ENCODE peak calls at places on chromosomes 3 and 15, in seven cellular contexts. F, E, T, N, H, A and O are unnamed samples.

GRCh38 chr3:119653871-119654270 is 6.5 kb downstream of the POPDC2 start:
- DNase-seq in E (no peak), N (no peak), H (no peak), A (no peak), T (no peak), F (no peak), O (no peak)

GRCh38 chr3:11050666-11051323 is 58.2 kb downstream of the SLC6A1 start:
- DNase-seq in E (no peak), F (no peak), N (no peak), A (no peak), H (no peak), T (no peak), O (no peak)

GRCh38 chr3:141960731-141961130 is 84.3 kb downstream of the ATP1B3 start:
- DNase-seq in A (no peak), N (no peak), T (no peak), H (no peak), F (no peak), E (no peak), O (no peak)

GRCh38 chr3:84601303-84601702 is 357.5 kb upstream of the CADM2 start:
- DNase-seq in N (no peak), A (no peak), T (no peak), F (no peak), E (no peak), H (no peak), O (no peak)

GRCh38 chr15:75785771-75786563 is 57.3 kb upstream of the UBE2Q2 start:
- DNase-seq in N (no peak), T (no peak), E (no peak), F (no peak), A (no peak), H (no peak), O (no peak)

GRCh38 chr3:72487078-72487765 is 361.0 kb downstream of the SHQ1 start:
- DNase-seq in F (peak; percentile 57), A (peak; percentile 84), H (peak; percentile 40), N (peak; percentile 87), T (peak; percentile 68), E (peak; percentile 87), O (no peak)

GRCh38 chr3:16768956-16769355 is 115.8 kb upstream of the PLCL2 start:
- DNase-seq in F (no peak), A (no peak), E (no peak), N (no peak), T (no peak), H (no peak), O (no peak)

GRCh38 chr3:56691165-56692000 is 8.3 kb upstream of the TASOR start:
- DNase-seq in H (peak; percentile 45), N (no peak), E (no peak), F (no peak), T (no peak), A (no peak), O (no peak)

GRCh38 chr3:94293793-94294195 is 230.9 kb downstream of the NSUN3 start:
- DNase-seq in E (no peak), H (no peak), F (no peak), N (no peak), T (no peak), A (no peak), O (no peak)

GRCh38 chr15:47471020-47471419 is 246.3 kb upstream of the SEMA6D start:
- DNase-seq in A (no peak), H (no peak), N (no peak), E (no peak), F (no peak), T (no peak), O (no peak)

GRCh38 chr15:38349251-38349650 is 96.6 kb downstream of the SPRED1 start:
- DNase-seq in E (no peak), T (no peak), F (no peak), N (no peak), A (no peak), H (no peak), O (no peak)

GRCh38 chr3:185070491-185071335 is 82.1 kb downstream of the C3orf70 start:
- DNase-seq in T (no peak), H (peak; percentile 11), A (no peak), N (no peak), F (no peak), E (no peak), O (no peak)

GRCh38 chr3:105707009-105707408 is 161.8 kb downstream of the CBLB start:
- DNase-seq in T (no peak), A (no peak), E (no peak), N (no peak), H (no peak), F (no peak), O (no peak)

GRCh38 chr3:145899229-145899628 is 261.8 kb downstream of the PLOD2 start:
- DNase-seq in T (no peak), A (no peak), H (no peak), E (no peak), N (no peak), F (no peak), O (no peak)

GRCh38 chr15:96330064-96330449 is 443 bp upstream of the NR2F2 start:
- DNase-seq in E (no peak), N (peak; percentile 91), H (peak; percentile 81), F (peak; percentile 80), T (no peak), A (peak; percentile 74), O (no peak)

GRCh38 chr15:88865498-88866099 is 29.7 kb downstream of the HAPLN3 start:
- DNase-seq in A (no peak), T (no peak), F (no peak), E (no peak), H (no peak), N (no peak), O (no peak)

GRCh38 chr3:194487289-194488006 is 646 bp upstream of the ATP13A3 start:
- DNase-seq in T (peak; percentile 74), E (peak; percentile 67), F (peak; percentile 40), N (peak; percentile 80), H (no peak), A (peak; percentile 79), O (peak; percentile 55)

GRCh38 chr15:68409736-68410370 is 22.1 kb downstream of the ITGA11 start:
- DNase-seq in H (no peak), F (peak; percentile 20), A (no peak), N (peak; percentile 58), T (no peak), E (no peak), O (peak; percentile 8)

GRCh38 chr3:195079636-195080035 is 191.3 kb downstream of the XXYLT1 start:
- DNase-seq in F (no peak), H (no peak), E (peak; percentile 23), N (no peak), T (peak; percentile 42), A (peak; percentile 22), O (no peak)

GRCh38 chr3:149634573-149634972 is 23.3 kb downstream of the WWTR1 start:
- DNase-seq in H (no peak), F (no peak), A (no peak), N (no peak), T (no peak), E (no peak), O (no peak)

GRCh38 chr15:31297880-31298456 is 28.7 kb upstream of the KLF13 start:
- DNase-seq in F (no peak), A (no peak), N (no peak), T (no peak), E (no peak), H (no peak), O (no peak)

GRCh38 chr3:31968391-31968926 is 12.6 kb downstream of the OSBPL10 start:
- DNase-seq in F (no peak), T (no peak), A (no peak), N (no peak), E (no peak), H (no peak), O (no peak)

GRCh38 chr3:143654906-143655305 is 193.4 kb downstream of the SLC9A9 start:
- DNase-seq in F (no peak), N (no peak), E (no peak), A (no peak), T (no peak), H (no peak), O (no peak)

DNA sequence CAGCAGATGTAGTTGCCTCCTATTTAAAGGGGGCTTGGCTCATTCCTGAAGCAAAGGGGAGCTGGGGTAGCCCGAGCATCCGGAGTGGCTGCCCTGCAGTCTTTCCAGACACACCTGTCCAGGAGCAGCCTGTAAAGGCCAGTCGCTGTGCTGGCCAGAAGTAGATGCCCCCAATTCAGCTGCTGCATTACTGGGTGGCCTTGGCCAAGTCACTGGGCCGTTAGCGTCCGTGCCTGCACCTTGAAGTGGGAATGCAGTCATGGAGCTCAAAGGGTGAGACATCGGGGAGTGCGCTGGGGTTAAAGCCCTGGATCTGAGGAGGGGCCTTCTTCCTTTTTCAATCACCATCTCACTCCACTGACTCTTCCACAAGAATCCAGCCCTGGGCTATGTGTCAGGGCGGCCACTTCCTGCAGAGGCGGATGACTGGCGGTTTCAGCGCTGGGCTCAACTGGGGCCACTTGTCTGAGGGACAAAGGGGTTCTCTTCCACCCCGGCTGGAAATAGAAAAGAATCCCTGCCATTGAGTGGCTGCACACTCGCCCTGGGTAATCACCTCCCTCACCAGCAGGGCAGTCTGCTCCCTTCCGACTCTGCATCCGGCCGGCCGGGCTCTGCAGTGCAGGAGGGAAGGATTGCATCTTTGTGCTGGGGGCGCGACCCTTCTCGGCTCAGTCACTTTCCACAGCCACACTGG is 11.8 kb downstream of the ALDH1A3 start:
- DNase-seq in F (peak; percentile 13), H (no peak), E (no peak), N (no peak), A (no peak), T (no peak), O (no peak)
- TF ChIP-seq CTCF in F (no peak), H (no peak), E (no peak), N (no peak), A (no peak), T (no peak), O (no peak)

DNA sequence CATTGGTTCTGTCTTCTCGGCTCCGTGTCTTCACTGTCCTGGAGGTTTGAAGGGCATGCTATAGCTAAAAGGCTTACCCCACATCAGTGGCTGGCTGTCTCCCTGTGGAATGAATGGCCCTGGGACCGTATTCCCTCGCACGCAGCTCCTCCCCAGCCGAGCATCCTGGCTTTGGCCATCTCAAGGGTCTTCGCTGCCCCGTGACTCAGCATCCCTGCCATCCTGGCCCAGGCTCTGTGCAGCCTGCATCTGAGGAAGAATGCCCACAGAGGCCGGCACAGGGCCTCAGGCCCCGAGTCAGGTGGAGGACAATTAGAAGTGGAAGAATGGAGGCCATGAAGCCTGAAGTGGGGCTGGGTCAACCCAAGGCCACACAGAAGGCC is 11.0 kb downstream of the LOXL1 start:
- DNase-seq in F (no peak), N (no peak), E (peak; percentile 32), H (no peak), A (peak; percentile 12), T (peak; percentile 47), O (no peak)
- H3K27ac ChIP-seq in F (no peak overlapping the region), N (no peak overlapping the region), E (no peak overlapping the region), H (no peak overlapping the region), A (no peak overlapping the region), T (no peak overlapping the region), O (no peak overlapping the region)

DNA sequence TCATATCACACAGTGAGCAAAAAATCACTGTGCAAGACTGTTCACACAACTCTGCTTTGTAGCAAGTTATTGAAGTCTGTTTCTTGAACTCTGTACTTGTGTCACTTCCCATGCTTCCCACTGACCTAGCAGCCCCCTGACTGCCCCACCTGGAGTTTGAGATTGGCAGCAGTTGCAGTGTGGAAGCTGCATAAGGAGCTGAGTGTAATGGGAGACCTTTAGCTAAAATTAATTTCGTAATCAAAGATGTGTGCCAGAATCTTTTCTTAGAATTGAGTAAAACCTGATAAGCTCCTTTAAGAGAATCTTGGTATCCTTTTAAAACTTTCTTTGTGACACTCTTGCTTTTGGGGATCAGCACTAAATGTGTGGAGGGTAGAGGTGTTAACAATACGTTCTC is 42.8 kb downstream of the NKIRAS1 start:
- DNase-seq in T (no peak), E (peak; percentile 53), A (no peak), N (no peak), F (no peak), H (no peak), O (no peak)
- H3K4me3 ChIP-seq in T (no peak overlapping the region), E (no peak overlapping the region), A (no peak overlapping the region), N (no peak overlapping the region), F (no peak overlapping the region), H (no peak overlapping the region), O (no peak overlapping the region)

GRCh38 chr3:42660898-42661297 is 7.4 kb downstream of the ZBTB47 start:
- DNase-seq in E (no peak), F (no peak), T (no peak), A (no peak), H (no peak), N (no peak), O (no peak)
- TF ChIP-seq CTCF in E (no peak), F (no peak), T (no peak), A (no peak), H (no peak), N (no peak), O (no peak)